ENCODE peak calls at places on chromosomes 7 and 10, in ten cellular contexts. S is endothelial cell; H is T-helper 2 cell; W is stimulated activated CD8-positive, alpha-beta memory T cell treated with anti-CD3 and anti-CD28 coated beads, Interleukin-4, amount 100 ng/mL, for 1 hour; N is Calu3; G is dorsolateral prefrontal cortex; V is caudate nucleus; D is A673; Z is effector memory CD4-positive, alpha-beta T cell; T is T-helper 17 cell. B is an unnamed sample.

GRCh38 chr7:2159176-2159520 is 73.6 kb downstream of the MAD1L1 start:
- DNase-seq in N (no peak), G (no peak), H (no peak), D (no peak), W (no peak), T (no peak), Z (no peak), V (no peak), S (no peak), B (no peak)

GRCh38 chr7:100602889-100603696 is 930 bp downstream of the PCOLCE start:
- DNase-seq in D (peak), G (no peak), Z (no peak), W (no peak), H (no peak), V (no peak), T (no peak), N (no peak), S (no peak), B (peak)

GRCh38 chr10:130029209-130029608 is 65.1 kb upstream of the EBF3 start:
- DNase-seq in D (no peak), H (no peak), V (no peak), S (no peak), W (no peak), G (no peak), N (no peak), Z (no peak), T (no peak), B (no peak)

GRCh38 chr10:3372284-3372683 is 199.7 kb upstream of the PITRM1 start:
- DNase-seq in N (no peak), H (no peak), W (no peak), G (no peak), D (no peak), V (no peak), S (no peak), T (no peak), Z (no peak), B (no peak)

GRCh38 chr7:47531584-47532492 is 50.1 kb downstream of the TNS3 start:
- DNase-seq in D (no peak), Z (no peak), V (no peak), W (no peak), H (no peak), T (no peak), S (no peak), G (no peak), N (no peak), B (no peak)

GRCh38 chr10:32459072-32459703 is 13.2 kb downstream of the CCDC7 start:
- DNase-seq in H (peak), W (no peak), N (no peak), S (no peak), Z (peak), G (no peak), T (peak), D (no peak), V (no peak), B (no peak)

GRCh38 chr7:82605247-82605864 is 161.8 kb upstream of the CACNA2D1 start:
- DNase-seq in S (peak), H (peak), V (no peak), W (no peak), G (no peak), Z (no peak), T (no peak), D (peak), N (peak), B (no peak)

GRCh38 chr10:121530481-121531075 is 67.7 kb downstream of the FGFR2 start:
- DNase-seq in D (no peak), V (no peak), G (no peak), T (no peak), S (no peak), W (no peak), N (no peak), H (no peak), Z (no peak), B (no peak)

GRCh38 chr7:32043688-32044087 is 26.5 kb downstream of the PDE1C start:
- DNase-seq in G (no peak), H (no peak), W (no peak), N (peak), S (no peak), V (no peak), D (no peak), Z (no peak), T (no peak), B (no peak)

GRCh38 chr10:86048973-86049372 is 317.6 kb downstream of the GRID1 start:
- DNase-seq in W (no peak), D (no peak), H (no peak), T (no peak), N (no peak), Z (no peak), V (no peak), S (no peak), G (no peak), B (no peak)